ENCODE peak calls at places on chromosome 1, in seven cellular contexts. J is HL-60, K is ovary, B is cardiac muscle cell, N is MM.1S, P is breast epithelium, S is gastrocnemius medialis. G is an unnamed sample.

GRCh38 chr1:150564051-150564991 is 15.1 kb downstream of the MCL1 start:
- DNase-seq in K (no peak), N (peak), B (peak), J (no peak), P (no peak), S (no peak), G (peak)

GRCh38 chr1:150829751-150830150 is 21.7 kb upstream of the CTSK start:
- DNase-seq in S (no peak), J (no peak), B (no peak), P (no peak), K (no peak), N (no peak), G (no peak)

GRCh38 chr1:29901618-29902017 is 665.3 kb downstream of the PTPRU start:
- DNase-seq in P (no peak), B (no peak), K (no peak), N (no peak), J (no peak), S (no peak), G (no peak)

GRCh38 chr1:76250317-76250716 is 175.8 kb downstream of the ST6GALNAC3 start:
- DNase-seq in N (no peak), P (no peak), B (no peak), J (no peak), K (no peak), S (no peak), G (no peak)

GRCh38 chr1:85605519-85606413 is 25.2 kb downstream of the CCN1 start:
- DNase-seq in P (no peak), K (no peak), N (no peak), J (no peak), B (no peak), S (no peak), G (no peak)

GRCh38 chr1:89603651-89604413 is 29.1 kb upstream of the LRRC8C start:
- DNase-seq in K (no peak), S (no peak), P (no peak), B (peak), J (no peak), N (no peak), G (no peak)

GRCh38 chr1:243471754-243472725 is 216.2 kb downstream of the SDCCAG8 start:
- DNase-seq in N (peak), P (no peak), J (no peak), B (no peak), K (no peak), S (no peak), G (no peak)

GRCh38 chr1:232508161-232508661 is 121.7 kb downstream of the SIPA1L2 start:
- DNase-seq in J (no peak), B (no peak), S (no peak), K (no peak), N (no peak), P (no peak), G (no peak)

GRCh38 chr1:8061673-8062386 is 35.7 kb upstream of the ERRFI1 start:
- DNase-seq in K (no peak), S (no peak), B (peak), N (no peak), J (no peak), P (no peak), G (no peak)

GRCh38 chr1:66137235-66137634 is 344.5 kb downstream of the PDE4B start:
- DNase-seq in P (no peak), B (no peak), J (no peak), K (no peak), S (no peak), N (no peak), G (no peak)

GRCh38 chr1:56389813-56390539 is 189.4 kb downstream of the PLPP3 start:
- DNase-seq in B (peak), N (no peak), P (no peak), K (no peak), J (no peak), S (no peak), G (no peak)

DNA sequence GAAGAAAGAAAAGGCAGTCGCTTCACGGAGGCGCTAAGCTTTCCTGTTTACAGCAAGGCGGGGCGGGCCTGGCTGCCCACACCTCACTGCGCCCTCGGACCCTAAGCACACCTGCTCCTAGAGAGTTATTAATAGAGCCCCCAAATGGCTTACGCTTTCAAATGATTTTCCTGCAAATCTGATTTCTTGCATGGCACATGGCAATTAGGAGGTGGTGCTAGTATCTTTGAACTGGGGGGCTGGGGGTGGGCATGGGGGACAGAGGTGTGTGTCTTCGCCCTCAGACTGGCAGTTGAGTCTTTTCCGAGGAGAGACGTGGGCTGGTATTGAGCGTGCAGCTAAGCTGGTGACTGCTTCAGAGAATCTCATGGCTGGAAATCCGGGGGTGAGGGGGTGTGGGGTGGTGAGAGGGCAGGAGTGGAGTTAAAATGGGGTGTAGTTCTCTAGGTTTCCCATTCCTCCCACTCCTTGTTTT is 1.3 kb downstream of the S1PR1 start:
- DNase-seq in P (no peak), N (no peak), B (no peak), J (no peak), K (no peak), S (no peak), G (peak)
- H3K4me3 ChIP-seq in P (peak), N (no peak), B (peak), J (no peak), K (peak), S (peak), G (peak)

GRCh38 chr1:63929106-63929478 is 155.3 kb downstream of the ROR1 start:
- DNase-seq in K (no peak), S (no peak), N (no peak), P (no peak), B (no peak), J (no peak), G (no peak)
- H3K27ac ChIP-seq in K (no peak), S (peak), N (no peak), P (no peak), B (peak), J (no peak), G (no peak)

GRCh38 chr1:74357150-74357549 is 122.0 kb downstream of the TNNI3K start:
- DNase-seq in B (no peak), K (no peak), J (no peak), N (no peak), P (no peak), S (no peak), G (no peak)

DNA sequence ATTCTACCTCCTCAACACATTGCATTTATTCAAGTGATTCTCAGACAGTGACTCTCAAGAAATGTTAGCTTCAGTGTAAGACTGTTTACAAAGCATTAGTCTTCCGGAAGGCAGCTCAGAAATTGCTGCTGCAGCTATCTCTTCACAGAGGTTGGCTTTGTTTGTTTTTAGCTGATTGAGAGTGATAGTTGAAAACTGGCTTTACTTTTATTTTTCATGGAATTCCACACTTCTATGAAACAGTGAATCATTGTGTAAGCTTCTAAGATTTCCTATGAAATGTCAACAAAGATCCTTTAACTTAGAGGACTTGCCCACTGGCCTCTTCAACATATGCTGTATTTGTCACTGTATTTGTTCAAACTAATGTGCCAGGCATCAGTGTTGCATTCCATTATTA is 121.3 kb downstream of the TNNI3K start:
- DNase-seq in B (no peak), K (no peak), J (no peak), S (no peak), P (no peak), N (no peak), G (no peak)
- H3K4me3 ChIP-seq in B (no peak), K (no peak), J (no peak), S (no peak), P (no peak), N (no peak), G (no peak)

DNA sequence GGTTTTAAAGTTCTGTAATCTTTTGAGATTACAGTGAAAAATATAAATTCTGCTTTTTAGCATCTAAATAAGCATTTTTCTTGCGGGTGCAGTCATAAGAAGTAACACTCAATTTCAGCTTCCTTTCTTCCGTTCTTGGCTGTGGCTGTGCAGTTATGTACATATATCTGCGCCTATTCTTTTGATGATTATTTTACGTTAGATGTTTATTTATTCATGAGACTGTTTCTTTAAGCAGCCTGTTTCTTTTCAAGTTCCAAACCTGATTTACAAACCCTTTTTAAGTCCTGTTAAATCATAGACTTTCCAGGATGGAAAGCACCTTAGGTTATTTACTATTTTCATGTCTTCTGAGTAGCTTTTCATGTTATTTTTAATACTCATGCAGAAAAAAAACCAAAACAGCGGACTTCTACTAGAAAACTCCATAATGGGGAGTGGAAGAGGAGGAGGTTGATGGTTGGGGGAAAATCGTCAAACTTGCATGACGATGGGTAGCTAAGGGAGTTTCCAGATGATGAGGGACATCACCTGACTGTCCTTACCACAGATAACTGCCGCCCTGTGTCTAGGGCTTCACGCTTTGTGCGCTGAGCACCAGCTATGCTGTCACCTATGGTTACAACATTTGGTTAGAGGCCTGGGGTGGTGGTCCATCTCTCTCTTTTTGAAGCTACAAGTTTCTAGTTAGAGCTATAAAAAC is 2.6 kb downstream of the PRDM2 start:
- DNase-seq in J (no peak), N (no peak), K (no peak), P (no peak), S (no peak), B (no peak), G (peak)
- H3K27ac ChIP-seq in J (peak), N (no peak), K (no peak), P (no peak), S (no peak), B (no peak), G (peak)

DNA sequence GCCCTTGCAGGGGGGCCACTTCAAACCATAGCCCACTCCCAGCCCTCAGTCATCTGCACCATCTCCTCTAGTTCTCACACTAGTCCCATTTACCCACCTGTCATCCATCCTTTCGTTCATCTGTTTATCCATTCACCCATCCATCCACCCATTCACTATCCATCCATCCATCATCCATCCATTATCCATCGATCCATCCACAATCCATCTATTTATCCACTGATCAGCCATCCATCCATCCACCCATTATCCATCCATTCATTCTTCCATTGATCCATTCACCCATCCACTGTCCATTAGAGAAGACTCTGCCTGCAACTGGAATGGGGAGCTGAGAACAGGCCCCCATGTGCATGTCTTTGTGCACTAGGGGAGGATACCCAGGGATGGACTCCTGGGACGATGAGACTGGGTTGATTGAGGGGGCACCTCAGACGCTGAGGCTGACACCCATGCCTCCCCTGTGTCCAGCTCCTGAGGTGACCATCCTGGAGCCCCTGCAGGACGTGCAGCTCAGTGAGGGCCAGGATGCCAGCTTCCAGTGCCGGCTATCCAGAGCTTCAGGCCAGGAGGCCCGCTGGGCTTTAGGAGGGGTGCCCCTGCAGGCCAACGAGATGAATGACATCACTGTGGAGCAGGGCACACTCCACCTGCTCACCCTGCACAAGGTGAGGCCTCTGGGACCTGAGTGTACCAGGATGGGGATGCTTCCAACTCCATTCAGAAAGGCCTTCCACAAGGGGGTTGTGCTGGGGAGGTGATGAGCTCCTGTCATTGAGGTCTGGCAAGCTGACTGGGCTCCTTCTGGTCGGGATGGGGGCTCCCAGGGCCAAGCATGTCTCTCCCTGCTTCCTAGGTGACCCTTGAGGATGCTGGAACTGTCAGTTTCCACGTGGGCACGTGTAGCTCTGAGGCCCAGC is 97.7 kb downstream of the TRIM11 start:
- DNase-seq in P (no peak), J (no peak), B (no peak), N (no peak), K (no peak), S (no peak), G (no peak)
- H3K4me3 ChIP-seq in P (no peak), J (no peak), B (no peak), N (no peak), K (no peak), S (no peak), G (no peak)

GRCh38 chr1:94954292-94955220 is 27.6 kb upstream of the CNN3 start:
- DNase-seq in N (no peak), B (no peak), J (no peak), S (no peak), P (no peak), K (no peak), G (no peak)
- H3K27ac ChIP-seq in N (no peak), B (peak), J (no peak), S (no peak), P (no peak), K (no peak), G (no peak)

DNA sequence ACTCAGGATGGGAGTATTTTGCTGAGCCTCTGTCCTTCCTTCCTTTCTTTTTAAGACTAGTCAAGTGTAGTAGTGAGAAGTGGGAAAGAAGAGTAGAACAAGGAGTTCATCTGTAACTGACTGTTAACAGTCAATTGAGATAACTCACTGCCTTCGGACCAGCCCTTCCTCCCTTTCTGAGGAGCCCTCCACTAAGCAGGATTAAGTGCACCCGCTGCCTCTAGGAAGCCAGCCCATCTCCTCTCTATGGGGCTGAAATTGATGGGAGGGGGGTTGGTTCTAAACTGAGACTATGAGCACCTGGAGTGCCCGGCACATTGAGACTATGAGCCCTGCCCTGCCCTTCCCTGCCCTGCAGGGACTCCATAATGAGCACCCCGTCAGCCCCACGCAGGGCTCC is 72.7 kb upstream of the TINAGL1 start:
- DNase-seq in P (no peak), S (no peak), B (no peak), N (no peak), J (no peak), K (no peak), G (no peak)
- H3K4me3 ChIP-seq in P (no peak), S (no peak), B (no peak), N (no peak), J (no peak), K (no peak), G (no peak)